ENCODE peak calls at places on chromosomes 6 and 20, in ten cellular contexts. D is hepatocyte; Q is stimulated activated naive CD8-positive, alpha-beta T cell treated with anti-CD3 and anti-CD28 coated beads, Interleukin-15, Interleukin-2, amounts not matched to agents 100 U/mL and 50 U/mL, for 24 hours; W is stimulated activated CD4-positive, alpha-beta T cell treated with anti-CD3 and anti-CD28 coated beads, Interleukin-4, amount 100 ng/mL, for 1 hour; V is NCI-H748 treated with DMSO at 0.1 percent for 48 hours; N is SHP77; Y is epithelial cell of esophagus; T is stimulated activated CD8-positive, alpha-beta memory T cell treated with anti-CD3 and anti-CD28 coated beads, Interleukin-15, amount 100 ng/mL, for 24 hours; J is psoas muscle; I is fibroblast of gingiva. B is an unnamed sample.

GRCh38 chr6:154617175-154617574 is 106.7 kb upstream of the CNKSR3 start:
- DNase-seq in Q (no peak), T (no peak), D (no peak), N (no peak), V (no peak), Y (no peak), I (no peak), J (no peak), W (no peak), B (no peak)

GRCh38 chr20:1882026-1882425 is 13.2 kb upstream of the SIRPA start:
- DNase-seq in N (no peak), J (no peak), V (no peak), Y (no peak), I (no peak), D (no peak), Q (no peak), T (no peak), W (no peak), B (no peak)

GRCh38 chr20:61722146-61722678 is 343.5 kb downstream of the TAF4 start:
- DNase-seq in W (no peak), J (no peak), Q (no peak), D (no peak), N (no peak), T (no peak), V (no peak), I (no peak), Y (no peak), B (no peak)

GRCh38 chr6:158629376-158630221 is 14.9 kb downstream of the DYNLT1 start:
- DNase-seq in T (no peak), Y (no peak), I (no peak), W (peak), J (peak), Q (no peak), V (no peak), N (peak), D (no peak), B (no peak)

GRCh38 chr6:37607949-37608348 is 89.7 kb downstream of the MDGA1 start:
- DNase-seq in I (no peak), J (no peak), D (peak), W (no peak), N (no peak), Q (no peak), T (no peak), Y (no peak), V (no peak), B (no peak)

GRCh38 chr6:10141756-10142443 is 273.0 kb downstream of the TFAP2A start:
- DNase-seq in W (no peak), Q (no peak), I (no peak), V (no peak), D (peak), N (no peak), Y (peak), J (no peak), T (no peak), B (no peak)

GRCh38 chr6:167893416-167893815 is 66.7 kb downstream of the AFDN start:
- DNase-seq in Y (peak), D (peak), V (no peak), Q (no peak), N (no peak), T (no peak), I (no peak), W (no peak), J (no peak), B (peak)

GRCh38 chr6:167501831-167502385 is 177.0 kb downstream of the TTLL2 start:
- DNase-seq in J (no peak), I (no peak), T (no peak), Q (no peak), Y (no peak), W (no peak), D (peak), N (no peak), V (no peak), B (no peak)

GRCh38 chr6:11251553-11252358 is 19.3 kb upstream of the NEDD9 start:
- DNase-seq in T (no peak), N (no peak), Y (peak), D (peak), J (peak), Q (no peak), V (no peak), W (no peak), I (peak), B (peak)

GRCh38 chr6:46772754-46773153 is 20.4 kb upstream of the MEP1A start:
- DNase-seq in Q (no peak), N (no peak), V (no peak), I (no peak), J (no peak), T (no peak), W (no peak), Y (no peak), D (no peak), B (no peak)

GRCh38 chr20:29878281-29878741 is 1379.2 kb upstream of the DEFB115 start:
- DNase-seq in D (no peak), Q (no peak), I (no peak), Y (peak), W (no peak), J (no peak), T (no peak), V (peak), N (peak), B (peak)

GRCh38 chr20:3890410-3890751 is 1.2 kb downstream of the PANK2 start:
- DNase-seq in D (no peak), I (peak), Y (peak), V (peak), Q (no peak), J (no peak), N (no peak), T (no peak), W (no peak), B (no peak)

GRCh38 chr6:167394820-167395219 is 69.9 kb downstream of the TTLL2 start:
- DNase-seq in N (no peak), D (no peak), V (no peak), I (no peak), J (no peak), Q (no peak), W (no peak), Y (no peak), T (no peak), B (no peak)

GRCh38 chr6:35185302-35185681 is 28.5 kb upstream of the SCUBE3 start:
- DNase-seq in Q (no peak), J (peak), N (no peak), I (peak), V (no peak), Y (peak), D (peak), T (no peak), W (no peak), B (no peak)

GRCh38 chr20:53827996-53828672 is 234.5 kb upstream of the ZNF217 start:
- DNase-seq in D (peak), J (no peak), W (no peak), T (no peak), V (no peak), I (peak), N (no peak), Q (no peak), Y (peak), B (peak)

GRCh38 chr20:16520154-16520553 is 53.1 kb downstream of the KIF16B start:
- DNase-seq in Q (no peak), Y (no peak), W (no peak), I (no peak), J (no peak), N (no peak), V (no peak), D (no peak), T (no peak), B (no peak)

GRCh38 chr6:13407709-13408695 is 79.4 kb downstream of the GFOD1 start:
- DNase-seq in J (no peak), Q (no peak), D (no peak), W (no peak), V (no peak), I (peak), Y (peak), T (no peak), N (no peak), B (peak)

GRCh38 chr6:116680880-116681672 is at the start of gene KPNA5:
- DNase-seq in J (peak), Q (peak), N (peak), W (peak), D (peak), Y (peak), T (peak), V (peak), I (peak), B (peak)

GRCh38 chr6:73006161-73006560 is 219.1 kb downstream of the KHDC1L start:
- DNase-seq in D (no peak), J (no peak), W (no peak), T (no peak), N (no peak), I (no peak), V (no peak), Y (peak), Q (no peak), B (no peak)

GRCh38 chr6:35258858-35259193 is 709 bp upstream of the ZNF76 start:
- DNase-seq in J (no peak), Q (no peak), D (peak), Y (no peak), T (peak), N (peak), I (no peak), V (peak), W (peak), B (no peak)

GRCh38 chr6:137471497-137471896 is 22.7 kb downstream of the OLIG3 start:
- DNase-seq in D (no peak), J (no peak), I (no peak), Q (no peak), Y (no peak), T (no peak), N (no peak), W (no peak), V (no peak), B (no peak)

GRCh38 chr6:7139835-7140470 is 32.2 kb downstream of the RREB1 start:
- DNase-seq in V (no peak), T (no peak), Q (no peak), W (no peak), I (no peak), J (no peak), Y (no peak), N (no peak), D (no peak), B (no peak)

GRCh38 chr6:85135376-85136094 is 314.3 kb upstream of the NT5E start:
- DNase-seq in Q (no peak), N (no peak), I (peak), D (no peak), T (no peak), W (no peak), J (no peak), V (no peak), Y (no peak), B (no peak)

GRCh38 chr20:856361-856775 is 22.9 kb downstream of the FAM110A start:
- DNase-seq in T (no peak), Q (peak), I (peak), J (no peak), Y (peak), W (peak), D (no peak), N (no peak), V (no peak), B (peak)

GRCh38 chr20:57617079-57617795 is 3.0 kb downstream of the ZBP1 start:
- DNase-seq in I (no peak), Y (no peak), T (no peak), Q (no peak), V (no peak), W (no peak), D (no peak), N (no peak), J (no peak), B (no peak)

GRCh38 chr6:166364480-166364879 is 18.3 kb downstream of the MPC1 start:
- DNase-seq in Q (no peak), I (no peak), T (no peak), Y (no peak), J (no peak), D (no peak), V (no peak), W (no peak), N (no peak), B (no peak)

GRCh38 chr6:7642784-7643183 is 52.8 kb downstream of the SNRNP48 start:
- DNase-seq in Y (no peak), D (peak), W (no peak), Q (no peak), I (no peak), V (no peak), T (no peak), J (no peak), N (no peak), B (no peak)

GRCh38 chr6:75094614-75095321 is 111.1 kb downstream of the COL12A1 start:
- DNase-seq in Q (no peak), Y (no peak), I (peak), V (no peak), T (no peak), W (no peak), J (no peak), D (peak), N (no peak), B (no peak)

GRCh38 chr6:167116109-167116837 is 6.6 kb upstream of the CCR6 start:
- DNase-seq in I (no peak), D (peak), Q (no peak), V (no peak), Y (no peak), T (no peak), J (no peak), W (no peak), N (no peak), B (no peak)

GRCh38 chr6:142846883-142847287 is 98.1 kb downstream of the HIVEP2 start:
- DNase-seq in Q (no peak), N (no peak), Y (peak), J (peak), T (no peak), W (no peak), D (peak), I (peak), V (no peak), B (peak)

GRCh38 chr20:19322061-19322985 is 109.9 kb downstream of the SLC24A3 start:
- DNase-seq in I (no peak), D (no peak), V (no peak), N (no peak), T (no peak), Q (no peak), W (no peak), Y (no peak), J (no peak), B (no peak)

B was measured in foreskin keratinocyte.